ENCODE peak calls at places on chromosomes 13 and 19, in nine cellular contexts. One of them, this sample, is unnamed.

GRCh38 chr13:27574661-27575060 is 45.7 kb downstream of the LNX2 start:
- DNase-seq in SK-N-SH: no peak
- DNase-seq in AG04449: no peak
- DNase-seq in heart left ventricle: no peak
- DNase-seq in fibroblast of pulmonary artery: no peak
- DNase-seq in SJCRH30: no peak
- DNase-seq in prostate gland: no peak
- DNase-seq in tibial artery: no peak
- DNase-seq in GM23248: no peak
- DNase-seq in this sample: no peak

GRCh38 chr13:53136554-53136953 is 107.9 kb downstream of the OLFM4 start:
- DNase-seq in SK-N-SH: no peak
- DNase-seq in AG04449: no peak
- DNase-seq in heart left ventricle: no peak
- DNase-seq in fibroblast of pulmonary artery: no peak
- DNase-seq in SJCRH30: no peak
- DNase-seq in prostate gland: no peak
- DNase-seq in tibial artery: no peak
- DNase-seq in GM23248: no peak
- DNase-seq in this sample: no peak

GRCh38 chr13:47426126-47426849 is 529.4 kb upstream of the HTR2A start:
- DNase-seq in SK-N-SH: no peak
- DNase-seq in AG04449: peak; percentile 64
- DNase-seq in heart left ventricle: peak; percentile 52
- DNase-seq in fibroblast of pulmonary artery: peak; percentile 75
- DNase-seq in SJCRH30: peak; percentile 4
- DNase-seq in prostate gland: no peak
- DNase-seq in tibial artery: peak; percentile 67
- DNase-seq in GM23248: peak; percentile 96
- DNase-seq in this sample: no peak

GRCh38 chr19:40512473-40513344 is 45.9 kb downstream of the SPTBN4 start:
- DNase-seq in SK-N-SH: peak; percentile 66
- DNase-seq in AG04449: no peak
- DNase-seq in heart left ventricle: no peak
- DNase-seq in fibroblast of pulmonary artery: peak; percentile 9
- DNase-seq in SJCRH30: no peak
- DNase-seq in prostate gland: no peak
- DNase-seq in tibial artery: no peak
- DNase-seq in GM23248: peak; percentile 65
- DNase-seq in this sample: peak; percentile 57

GRCh38 chr19:35479278-35479677 is 11.0 kb downstream of the KRTDAP start:
- DNase-seq in SK-N-SH: no peak
- DNase-seq in AG04449: no peak
- DNase-seq in heart left ventricle: no peak
- DNase-seq in fibroblast of pulmonary artery: no peak
- DNase-seq in SJCRH30: no peak
- DNase-seq in prostate gland: no peak
- DNase-seq in tibial artery: no peak
- DNase-seq in GM23248: no peak
- DNase-seq in this sample: no peak

GRCh38 chr19:33158365-33158764 is 26.5 kb downstream of the WDR88 start:
- DNase-seq in SK-N-SH: no peak
- DNase-seq in AG04449: no peak
- DNase-seq in heart left ventricle: no peak
- DNase-seq in fibroblast of pulmonary artery: no peak
- DNase-seq in SJCRH30: no peak
- DNase-seq in prostate gland: no peak
- DNase-seq in tibial artery: no peak
- DNase-seq in GM23248: no peak
- DNase-seq in this sample: no peak

GRCh38 chr13:110282316-110282841 is 24.6 kb downstream of the COL4A1 start:
- DNase-seq in SK-N-SH: no peak
- DNase-seq in AG04449: no peak
- DNase-seq in heart left ventricle: no peak
- DNase-seq in fibroblast of pulmonary artery: no peak
- DNase-seq in SJCRH30: no peak
- DNase-seq in prostate gland: no peak
- DNase-seq in tibial artery: no peak
- DNase-seq in GM23248: no peak
- DNase-seq in this sample: no peak

GRCh38 chr19:10421981-10422461 is 1.7 kb downstream of the PDE4A start:
- DNase-seq in SK-N-SH: no peak
- DNase-seq in AG04449: no peak
- DNase-seq in heart left ventricle: no peak
- DNase-seq in fibroblast of pulmonary artery: no peak
- DNase-seq in SJCRH30: no peak
- DNase-seq in prostate gland: no peak
- DNase-seq in tibial artery: no peak
- DNase-seq in GM23248: no peak
- DNase-seq in this sample: no peak

GRCh38 chr19:21466627-21467026 is 38.8 kb upstream of the ZNF429 start:
- DNase-seq in SK-N-SH: no peak
- DNase-seq in AG04449: no peak
- DNase-seq in heart left ventricle: no peak
- DNase-seq in fibroblast of pulmonary artery: no peak
- DNase-seq in SJCRH30: no peak
- DNase-seq in prostate gland: no peak
- DNase-seq in tibial artery: no peak
- DNase-seq in GM23248: no peak
- DNase-seq in this sample: no peak

GRCh38 chr19:21462540-21462939 is 42.9 kb upstream of the ZNF429 start:
- DNase-seq in SK-N-SH: no peak
- DNase-seq in AG04449: no peak
- DNase-seq in heart left ventricle: no peak
- DNase-seq in fibroblast of pulmonary artery: no peak
- DNase-seq in SJCRH30: no peak
- DNase-seq in prostate gland: no peak
- DNase-seq in tibial artery: no peak
- DNase-seq in GM23248: no peak
- DNase-seq in this sample: no peak

GRCh38 chr19:21460686-21461085 is 44.7 kb upstream of the ZNF429 start:
- DNase-seq in SK-N-SH: no peak
- DNase-seq in AG04449: no peak
- DNase-seq in heart left ventricle: no peak
- DNase-seq in fibroblast of pulmonary artery: no peak
- DNase-seq in SJCRH30: no peak
- DNase-seq in prostate gland: no peak
- DNase-seq in tibial artery: no peak
- DNase-seq in GM23248: no peak
- DNase-seq in this sample: no peak

GRCh38 chr19:21468791-21469190 is 36.6 kb upstream of the ZNF429 start:
- DNase-seq in SK-N-SH: no peak
- DNase-seq in AG04449: no peak
- DNase-seq in heart left ventricle: no peak
- DNase-seq in fibroblast of pulmonary artery: no peak
- DNase-seq in SJCRH30: peak; percentile 20
- DNase-seq in prostate gland: no peak
- DNase-seq in tibial artery: no peak
- DNase-seq in GM23248: no peak
- DNase-seq in this sample: no peak

GRCh38 chr19:21463449-21464105 is 41.8 kb upstream of the ZNF429 start:
- DNase-seq in SK-N-SH: peak; percentile 87
- DNase-seq in AG04449: no peak
- DNase-seq in heart left ventricle: peak; percentile 50
- DNase-seq in fibroblast of pulmonary artery: no peak
- DNase-seq in SJCRH30: no peak
- DNase-seq in prostate gland: peak; percentile 63
- DNase-seq in tibial artery: no peak
- DNase-seq in GM23248: no peak
- DNase-seq in this sample: peak; percentile 95
- H3K4me3 ChIP-seq in SK-N-SH: no peak overlapping the region
- H3K4me3 ChIP-seq in AG04449: no peak overlapping the region
- H3K4me3 ChIP-seq in heart left ventricle: peak overlapping the region; percentile 53
- H3K4me3 ChIP-seq in fibroblast of pulmonary artery: no peak overlapping the region
- H3K4me3 ChIP-seq in SJCRH30: no peak overlapping the region
- H3K4me3 ChIP-seq in prostate gland: peak overlapping the region; percentile 34
- H3K4me3 ChIP-seq in tibial artery: peak overlapping the region; percentile 29
- H3K4me3 ChIP-seq in GM23248: no peak overlapping the region
- H3K4me3 ChIP-seq in this sample: peak overlapping the region; percentile 92

GRCh38 chr19:4911786-4912672 is 2.7 kb downstream of the UHRF1 start:
- DNase-seq in SK-N-SH: peak; percentile 82
- DNase-seq in AG04449: peak; percentile 100
- DNase-seq in heart left ventricle: peak; percentile 64
- DNase-seq in fibroblast of pulmonary artery: peak; percentile 98
- DNase-seq in SJCRH30: peak; percentile 62
- DNase-seq in prostate gland: peak; percentile 55
- DNase-seq in tibial artery: peak; percentile 69
- DNase-seq in GM23248: peak; percentile 100
- DNase-seq in this sample: peak; percentile 65

GRCh38 chr19:4910594-4911273 is 1.4 kb downstream of the UHRF1 start:
- DNase-seq in SK-N-SH: peak; percentile 62
- DNase-seq in AG04449: no peak
- DNase-seq in heart left ventricle: no peak
- DNase-seq in fibroblast of pulmonary artery: peak; percentile 55
- DNase-seq in SJCRH30: peak; percentile 45
- DNase-seq in prostate gland: no peak
- DNase-seq in tibial artery: no peak
- DNase-seq in GM23248: peak; percentile 68
- DNase-seq in this sample: no peak

GRCh38 chr19:4909897-4910593 is 744 bp downstream of the UHRF1 start:
- DNase-seq in SK-N-SH: peak; percentile 99
- DNase-seq in AG04449: no peak
- DNase-seq in heart left ventricle: peak; percentile 93
- DNase-seq in fibroblast of pulmonary artery: peak; percentile 80
- DNase-seq in SJCRH30: peak; percentile 95
- DNase-seq in prostate gland: peak; percentile 91
- DNase-seq in tibial artery: peak; percentile 92
- DNase-seq in GM23248: peak; percentile 97
- DNase-seq in this sample: peak; percentile 95

GRCh38 chr19:4909172-4909896 is at the start of gene UHRF1:
- DNase-seq in SK-N-SH: peak; percentile 93
- DNase-seq in AG04449: no peak
- DNase-seq in heart left ventricle: no peak
- DNase-seq in fibroblast of pulmonary artery: no peak
- DNase-seq in SJCRH30: peak; percentile 90
- DNase-seq in prostate gland: no peak
- DNase-seq in tibial artery: no peak
- DNase-seq in GM23248: peak; percentile 46
- DNase-seq in this sample: peak; percentile 91

DNA sequence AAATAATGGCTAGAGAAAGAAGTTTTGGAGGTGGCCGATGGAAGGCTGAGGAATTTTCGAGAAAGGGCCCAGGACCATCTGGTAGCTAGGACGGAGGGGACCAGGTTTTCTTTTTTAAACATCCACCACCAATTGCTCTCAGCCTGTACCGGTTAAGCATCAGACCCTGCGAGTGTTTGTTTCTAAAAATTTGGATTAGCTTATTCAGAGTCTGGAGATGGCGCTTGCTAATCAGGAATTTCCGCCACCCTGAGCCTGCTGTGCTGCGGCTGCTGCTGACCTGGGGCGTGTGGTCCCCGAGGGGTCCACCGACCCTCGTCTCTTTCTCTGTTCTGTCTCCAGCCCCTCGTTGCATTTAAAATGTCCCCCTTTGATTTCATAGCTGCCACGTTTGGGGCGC is 2.0 kb downstream of the UHRF1 start:
- DNase-seq in SK-N-SH: no peak
- DNase-seq in AG04449: no peak
- DNase-seq in heart left ventricle: no peak
- DNase-seq in fibroblast of pulmonary artery: no peak
- DNase-seq in SJCRH30: no peak
- DNase-seq in prostate gland: no peak
- DNase-seq in tibial artery: no peak
- DNase-seq in GM23248: peak; percentile 59
- DNase-seq in this sample: no peak
- H3K4me3 ChIP-seq in SK-N-SH: peak overlapping the region; percentile 82
- H3K4me3 ChIP-seq in AG04449: peak overlapping the region; percentile 70
- H3K4me3 ChIP-seq in heart left ventricle: peak overlapping the region; percentile 79
- H3K4me3 ChIP-seq in fibroblast of pulmonary artery: peak overlapping the region; percentile 58
- H3K4me3 ChIP-seq in SJCRH30: peak overlapping the region; percentile 97
- H3K4me3 ChIP-seq in prostate gland: no peak overlapping the region
- H3K4me3 ChIP-seq in tibial artery: peak overlapping the region; percentile 18
- H3K4me3 ChIP-seq in GM23248: peak overlapping the region; percentile 86
- H3K4me3 ChIP-seq in this sample: peak overlapping the region; percentile 87

GRCh38 chr19:640606-641170 is 1.0 kb downstream of the FGF22 start:
- DNase-seq in SK-N-SH: no peak
- DNase-seq in AG04449: no peak
- DNase-seq in heart left ventricle: no peak
- DNase-seq in fibroblast of pulmonary artery: no peak
- DNase-seq in SJCRH30: no peak
- DNase-seq in prostate gland: no peak
- DNase-seq in tibial artery: no peak
- DNase-seq in GM23248: no peak
- DNase-seq in this sample: no peak

GRCh38 chr19:641702-642101 is 2.0 kb downstream of the FGF22 start:
- DNase-seq in SK-N-SH: no peak
- DNase-seq in AG04449: no peak
- DNase-seq in heart left ventricle: no peak
- DNase-seq in fibroblast of pulmonary artery: no peak
- DNase-seq in SJCRH30: no peak
- DNase-seq in prostate gland: no peak
- DNase-seq in tibial artery: no peak
- DNase-seq in GM23248: no peak
- DNase-seq in this sample: no peak

GRCh38 chr19:639251-640155 is at the start of gene FGF22:
- DNase-seq in SK-N-SH: peak; percentile 100
- DNase-seq in AG04449: no peak
- DNase-seq in heart left ventricle: peak; percentile 93
- DNase-seq in fibroblast of pulmonary artery: peak; percentile 81
- DNase-seq in SJCRH30: no peak
- DNase-seq in prostate gland: peak; percentile 93
- DNase-seq in tibial artery: peak; percentile 92
- DNase-seq in GM23248: peak; percentile 96
- DNase-seq in this sample: peak; percentile 92

GRCh38 chr19:638901-639250 is 803 bp upstream of the FGF22 start:
- DNase-seq in SK-N-SH: no peak
- DNase-seq in AG04449: no peak
- DNase-seq in heart left ventricle: no peak
- DNase-seq in fibroblast of pulmonary artery: no peak
- DNase-seq in SJCRH30: no peak
- DNase-seq in prostate gland: no peak
- DNase-seq in tibial artery: no peak
- DNase-seq in GM23248: no peak
- DNase-seq in this sample: no peak

GRCh38 chr19:640156-640548 is 473 bp downstream of the FGF22 start:
- DNase-seq in SK-N-SH: no peak
- DNase-seq in AG04449: no peak
- DNase-seq in heart left ventricle: no peak
- DNase-seq in fibroblast of pulmonary artery: no peak
- DNase-seq in SJCRH30: no peak
- DNase-seq in prostate gland: no peak
- DNase-seq in tibial artery: no peak
- DNase-seq in GM23248: no peak
- DNase-seq in this sample: no peak
- H3K4me3 ChIP-seq in SK-N-SH: peak overlapping the region; percentile 46
- H3K4me3 ChIP-seq in AG04449: peak overlapping the region; percentile 43
- H3K4me3 ChIP-seq in heart left ventricle: peak overlapping the region; percentile 60
- H3K4me3 ChIP-seq in fibroblast of pulmonary artery: peak overlapping the region; percentile 28
- H3K4me3 ChIP-seq in SJCRH30: no peak overlapping the region
- H3K4me3 ChIP-seq in prostate gland: peak overlapping the region; percentile 39
- H3K4me3 ChIP-seq in tibial artery: peak overlapping the region; percentile 52
- H3K4me3 ChIP-seq in GM23248: peak overlapping the region; percentile 61
- H3K4me3 ChIP-seq in this sample: no peak overlapping the region

DNA sequence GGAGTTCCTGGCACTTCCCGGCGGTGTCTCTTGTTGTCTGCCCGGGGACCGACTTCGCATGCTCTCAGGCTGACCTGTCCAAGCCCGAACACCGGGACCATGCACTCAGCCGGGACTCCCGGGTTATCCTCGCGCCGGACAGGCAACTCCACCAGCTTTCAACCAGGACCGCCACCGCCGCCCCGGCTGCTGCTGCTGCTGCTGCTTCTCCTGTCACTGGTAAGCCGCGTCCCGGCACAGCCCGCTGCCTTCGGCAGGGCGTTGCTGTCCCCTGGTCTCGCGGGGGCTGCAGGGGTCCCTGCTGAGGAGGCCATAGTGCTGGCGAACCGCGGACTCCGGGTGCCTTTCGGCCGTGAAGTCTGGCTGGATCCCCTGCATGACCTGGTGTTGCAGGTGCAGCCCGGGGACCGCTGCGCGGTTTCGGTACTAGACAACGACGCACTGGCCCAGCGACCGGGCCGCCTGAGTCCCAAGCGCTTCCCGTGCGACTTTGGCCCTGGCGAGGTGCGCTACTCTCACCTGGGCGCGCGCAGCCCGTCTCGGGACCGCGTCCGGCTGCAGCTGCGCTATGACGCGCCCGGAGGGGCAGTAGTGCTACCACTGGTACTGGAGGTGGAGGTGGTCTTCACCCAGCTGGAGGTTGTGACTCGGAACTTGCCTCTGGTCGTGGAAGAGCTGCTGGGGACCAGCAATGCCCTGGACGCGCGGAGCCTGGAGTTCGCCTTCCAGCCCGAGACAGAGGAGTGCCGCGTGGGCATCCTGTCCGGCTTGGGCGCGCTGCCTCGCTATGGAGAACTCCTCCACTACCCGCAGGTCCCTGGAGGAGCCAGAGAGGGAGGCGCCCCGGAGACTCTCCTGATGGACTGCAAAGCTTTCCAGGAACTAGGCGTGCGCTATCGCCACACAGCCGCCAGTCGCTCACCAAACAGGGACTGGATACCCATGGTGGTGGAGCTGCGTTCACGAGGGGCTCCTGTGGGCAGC is 661 bp downstream of the FREM2 start:
- DNase-seq in SK-N-SH: peak; percentile 15
- DNase-seq in AG04449: no peak
- DNase-seq in heart left ventricle: no peak
- DNase-seq in fibroblast of pulmonary artery: no peak
- DNase-seq in SJCRH30: no peak
- DNase-seq in prostate gland: peak; percentile 12
- DNase-seq in tibial artery: no peak
- DNase-seq in GM23248: peak; percentile 25
- DNase-seq in this sample: peak; percentile 19
- H3K4me3 ChIP-seq in SK-N-SH: no peak overlapping the region
- H3K4me3 ChIP-seq in AG04449: no peak overlapping the region
- H3K4me3 ChIP-seq in heart left ventricle: peak overlapping the region; percentile 50
- H3K4me3 ChIP-seq in fibroblast of pulmonary artery: peak overlapping the region; percentile 32
- H3K4me3 ChIP-seq in SJCRH30: peak overlapping the region; percentile 62
- H3K4me3 ChIP-seq in prostate gland: peak overlapping the region; percentile 35
- H3K4me3 ChIP-seq in tibial artery: peak overlapping the region; percentile 30
- H3K4me3 ChIP-seq in GM23248: peak overlapping the region; percentile 63
- H3K4me3 ChIP-seq in this sample: peak overlapping the region; percentile 63

This sample was measured in WERI-Rb-1.